ENCODE peak calls at places on chromosomes 11 and 22, in eight cellular contexts. P is cardiac fibroblast; C is neuronal stem cell; Y is stimulated activated CD8-positive, alpha-beta memory T cell treated with anti-CD3 and anti-CD28 coated beads, Interleukin-7, amount 100 ng/mL, for 24 hours; K is nephron progenitor cell; S is epithelial cell of esophagus; Q is NCI-H2081 treated with DMSO at 0.1 percent for 48 hours; Z is LHCN-M2. X is an unnamed sample.

GRCh38 chr22:39818050-39818449 is 75.5 kb downstream of the ENTHD1 start:
- DNase-seq in P (no peak), C (no peak), Y (no peak), K (no peak), S (peak; percentile 23), Q (no peak), Z (peak; percentile 26), X (no peak)

GRCh38 chr11:125036933-125037332 is 26.2 kb upstream of the SLC37A2 start:
- DNase-seq in P (peak; percentile 95), C (no peak), Y (no peak), K (no peak), S (peak; percentile 70), Q (no peak), Z (peak; percentile 91), X (no peak)

GRCh38 chr11:34501500-34501899 is 12.1 kb downstream of the ELF5 start:
- DNase-seq in P (peak; percentile 82), C (no peak), Y (no peak), K (no peak), S (peak; percentile 47), Q (no peak), Z (peak; percentile 87), X (no peak)

GRCh38 chr11:90798769-90799168 is 575.9 kb upstream of the CHORDC1 start:
- DNase-seq in P (no peak), C (no peak), Y (no peak), K (no peak), S (no peak), Q (no peak), Z (no peak), X (no peak)

GRCh38 chr11:58659910-58660570 is 37.6 kb downstream of the CNTF start:
- DNase-seq in P (no peak), C (no peak), Y (no peak), K (no peak), S (no peak), Q (no peak), Z (no peak), X (no peak)

GRCh38 chr22:45059296-45059695 is 49.5 kb upstream of the PHF21B start:
- DNase-seq in P (no peak), C (no peak), Y (no peak), K (no peak), S (no peak), Q (no peak), Z (peak; percentile 95), X (no peak)

GRCh38 chr11:44136176-44136945 is 40.9 kb downstream of the EXT2 start:
- DNase-seq in P (no peak), C (no peak), Y (no peak), K (no peak), S (no peak), Q (no peak), Z (peak; percentile 14), X (no peak)

GRCh38 chr11:105177658-105178057 is 38.1 kb upstream of the CARD18 start:
- DNase-seq in P (peak; percentile 94), C (no peak), Y (no peak), K (no peak), S (peak; percentile 50), Q (no peak), Z (peak; percentile 85), X (no peak)

GRCh38 chr11:74721479-74721835 is 9.8 kb downstream of the CHRDL2 start:
- DNase-seq in P (no peak), C (no peak), Y (no peak), K (no peak), S (no peak), Q (no peak), Z (no peak), X (no peak)

GRCh38 chr11:5197538-5197937 is 2.9 kb downstream of the OR51V1 start:
- DNase-seq in P (peak; percentile 64), C (no peak), Y (no peak), K (no peak), S (peak; percentile 10), Q (no peak), Z (no peak), X (no peak)

GRCh38 chr11:111306321-111306720 is 8.0 kb downstream of the POU2AF3 start:
- DNase-seq in P (no peak), C (no peak), Y (no peak), K (no peak), S (no peak), Q (no peak), Z (no peak), X (no peak)

GRCh38 chr11:44315947-44316387 is 6.0 kb upstream of the ALX4 start:
- DNase-seq in P (peak; percentile 41), C (no peak), Y (no peak), K (peak; percentile 58), S (no peak), Q (no peak), Z (peak; percentile 27), X (no peak)

GRCh38 chr22:29427176-29427760 is 11.1 kb upstream of the RFPL1 start:
- DNase-seq in P (no peak), C (no peak), Y (no peak), K (no peak), S (no peak), Q (no peak), Z (no peak), X (no peak)

GRCh38 chr22:23117890-23118646 is 23.7 kb downstream of the RSPH14 start:
- DNase-seq in P (no peak), C (no peak), Y (no peak), K (no peak), S (no peak), Q (no peak), Z (no peak), X (no peak)

GRCh38 chr11:128603752-128604472 is 16.6 kb upstream of the ETS1 start:
- DNase-seq in P (no peak), C (no peak), Y (no peak), K (no peak), S (no peak), Q (no peak), Z (no peak), X (no peak)

GRCh38 chr11:2807276-2807681 is 78.3 kb downstream of the CDKN1C start:
- DNase-seq in P (no peak), C (no peak), Y (no peak), K (no peak), S (no peak), Q (no peak), Z (no peak), X (no peak)

GRCh38 chr11:72413914-72414628 is 20.3 kb downstream of the CLPB start:
- DNase-seq in P (peak; percentile 83), C (peak; percentile 48), Y (peak; percentile 52), K (peak; percentile 79), S (peak; percentile 81), Q (peak; percentile 9), Z (peak; percentile 77), X (peak; percentile 67)

GRCh38 chr22:30140414-30140813 is 60.1 kb downstream of the HORMAD2 start:
- DNase-seq in P (no peak), C (no peak), Y (no peak), K (no peak), S (no peak), Q (no peak), Z (no peak), X (no peak)

GRCh38 chr11:128865490-128865889 is 1.6 kb downstream of the KCNJ1 start:
- DNase-seq in P (peak; percentile 12), C (no peak), Y (no peak), K (no peak), S (peak; percentile 71), Q (no peak), Z (no peak), X (no peak)

X was measured in NCI-H1417 treated with DMSO at 0.1 percent for 48 hours.